ENCODE peak calls at places on chromosomes 11 and 22, in seven cellular contexts. V is left lung, C is stomach, A is heart left ventricle, L is adrenal gland, K is lower lobe of right lung, S is A549. Y is an unnamed sample. For H3K9me3, the result is how much of the 10 kb centered on the place peaks cover.

GRCh38 chr22:19514831-19515565 is 9.2 kb downstream of the CLDN5 start:
- DNase-seq in V (no peak), C (no peak), A (no peak), L (no peak), K (no peak), S (no peak), Y (no peak)

GRCh38 chr22:46303347-46303965 is 6.8 kb downstream of the GTSE1 start:
- DNase-seq in V (no peak), C (no peak), A (no peak), L (no peak), K (peak), S (no peak), Y (no peak)

GRCh38 chr22:23075525-23076216 is 5.4 kb downstream of the GNAZ start:
- DNase-seq in V (peak), C (peak), A (no peak), L (no peak), K (no peak), S (no peak), Y (no peak)

GRCh38 chr11:38517991-38518390 is 1920.0 kb upstream of the RAG2 start:
- DNase-seq in V (no peak), C (no peak), A (no peak), L (no peak), K (no peak), S (no peak), Y (no peak)

GRCh38 chr11:13984616-13985474 is 22.3 kb downstream of the SPON1 start:
- DNase-seq in V (no peak), C (no peak), A (no peak), L (no peak), K (no peak), S (no peak), Y (peak)

GRCh38 chr22:36374603-36375024 is 13.2 kb downstream of the MYH9 start:
- DNase-seq in V (no peak), C (peak), A (peak), L (peak), K (no peak), S (peak), Y (no peak)

GRCh38 chr11:92311616-92312449 is 87.2 kb downstream of the FAT3 start:
- DNase-seq in V (no peak), C (no peak), A (no peak), L (no peak), K (no peak), S (no peak), Y (no peak)

GRCh38 chr11:62850911-62851806 is 11.8 kb upstream of the WDR74 start:
- DNase-seq in V (no peak), C (no peak), A (no peak), L (no peak), K (no peak), S (peak), Y (no peak)

GRCh38 chr22:33526434-33527107 is 393.7 kb downstream of the LARGE1 start:
- DNase-seq in V (no peak), C (no peak), A (no peak), L (no peak), K (no peak), S (no peak), Y (no peak)

GRCh38 chr11:2684581-2684980 is 15.2 kb downstream of the KCNQ1OT1 start:
- DNase-seq in V (no peak), C (no peak), A (no peak), L (peak), K (no peak), S (no peak), Y (no peak)

GRCh38 chr11:94768602-94769511 is 701 bp downstream of the AMOTL1 start:
- DNase-seq in V (peak), C (peak), A (peak), L (peak), K (peak), S (no peak), Y (no peak)

GRCh38 chr11:724733-725386 is 18.8 kb downstream of the EPS8L2 start:
- DNase-seq in V (no peak), C (no peak), A (peak), L (no peak), K (no peak), S (no peak), Y (no peak)

GRCh38 chr11:58939277-58939676 is at the start of gene GLYATL1:
- DNase-seq in V (no peak), C (no peak), A (no peak), L (no peak), K (no peak), S (no peak), Y (no peak)

GRCh38 chr11:116466231-116466630 is 306.6 kb downstream of the BUD13 start:
- DNase-seq in V (no peak), C (no peak), A (no peak), L (no peak), K (no peak), S (no peak), Y (no peak)

GRCh38 chr11:125358254-125358840 is 137.7 kb downstream of the FEZ1 start:
- DNase-seq in V (peak), C (no peak), A (no peak), L (no peak), K (no peak), S (no peak), Y (no peak)

GRCh38 chr11:43644626-43645299 is 35.8 kb upstream of the HSD17B12 start:
- DNase-seq in V (no peak), C (no peak), A (no peak), L (no peak), K (no peak), S (no peak), Y (no peak)

GRCh38 chr22:38163844-38164577 is 17.6 kb downstream of the PLA2G6 start:
- DNase-seq in V (no peak), C (no peak), A (no peak), L (no peak), K (no peak), S (peak), Y (no peak)
- H3K27ac ChIP-seq in V (no peak), C (peak), A (no peak), L (no peak), K (no peak), S (peak), Y (no peak)

GRCh38 chr22:10780281-10780680 is 4747.7 kb upstream of the OR11H1 start:
- DNase-seq in V (peak), C (no peak), A (no peak), L (no peak), K (no peak), S (no peak), Y (no peak)
- H3K9me3 ChIP-seq in V (under half), C (half or more), A (under half), L (under half), K (under half), S (under half), Y (half or more)

GRCh38 chr11:128776434-128777284 is 82.8 kb downstream of the FLI1 start:
- DNase-seq in V (peak), C (peak), A (peak), L (peak), K (no peak), S (peak), Y (no peak)
- TF ChIP-seq CTCF in V (peak), C (peak), A (peak), L (peak), K (peak), S (peak), Y (peak)

GRCh38 chr11:111933872-111934271 is 3.3 kb upstream of the DIXDC1 start:
- DNase-seq in V (no peak), C (no peak), A (no peak), L (no peak), K (no peak), S (no peak), Y (no peak)

GRCh38 chr11:111932605-111932938 is 4.6 kb upstream of the DIXDC1 start:
- DNase-seq in V (no peak), C (no peak), A (no peak), L (no peak), K (no peak), S (no peak), Y (no peak)

GRCh38 chr11:111926505-111927391 is 8.0 kb downstream of the C11orf52 start:
- DNase-seq in V (peak), C (peak), A (peak), L (peak), K (peak), S (peak), Y (peak)

GRCh38 chr11:111934301-111934700 is 2.8 kb upstream of the DIXDC1 start:
- DNase-seq in V (no peak), C (no peak), A (no peak), L (no peak), K (no peak), S (no peak), Y (no peak)

GRCh38 chr11:111930472-111930871 is 6.7 kb upstream of the DIXDC1 start:
- DNase-seq in V (no peak), C (no peak), A (no peak), L (no peak), K (no peak), S (no peak), Y (no peak)
- H3K27ac ChIP-seq in V (no peak), C (no peak), A (no peak), L (no peak), K (no peak), S (no peak), Y (no peak)

GRCh38 chr11:50412832-50413231 is 380.2 kb downstream of the OR4C45 start:
- DNase-seq in V (peak), C (no peak), A (no peak), L (no peak), K (peak), S (no peak), Y (no peak)
- H3K9me3 ChIP-seq in V (under half), C (half or more), A (under half), L (under half), K (under half), S (under half), Y (under half)

DNA sequence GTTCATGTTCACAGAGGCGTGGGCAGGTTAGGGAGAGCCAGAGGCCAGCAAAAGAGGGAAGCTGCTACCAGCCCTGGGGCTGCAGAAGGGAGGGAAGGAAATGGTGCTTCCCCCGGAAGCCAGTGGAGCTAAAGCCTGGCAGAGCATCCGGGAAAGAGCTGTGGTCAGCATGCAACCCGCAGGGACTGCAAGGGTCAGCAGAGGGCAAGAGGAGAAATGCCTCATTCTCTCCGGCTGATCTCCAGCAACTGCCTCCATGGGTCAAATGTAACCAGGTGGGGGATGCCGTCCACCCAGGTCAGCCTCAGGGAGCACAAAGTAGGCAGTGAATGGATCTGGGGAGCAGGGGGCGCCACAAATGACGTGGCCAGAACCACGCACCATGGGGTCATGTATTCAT is 36.9 kb upstream of the PRR5 start:
- DNase-seq in V (peak), C (no peak), A (peak), L (peak), K (peak), S (no peak), Y (no peak)
- TF ChIP-seq CTCF in V (no peak), C (no peak), A (no peak), L (no peak), K (no peak), S (no peak), Y (no peak)

DNA sequence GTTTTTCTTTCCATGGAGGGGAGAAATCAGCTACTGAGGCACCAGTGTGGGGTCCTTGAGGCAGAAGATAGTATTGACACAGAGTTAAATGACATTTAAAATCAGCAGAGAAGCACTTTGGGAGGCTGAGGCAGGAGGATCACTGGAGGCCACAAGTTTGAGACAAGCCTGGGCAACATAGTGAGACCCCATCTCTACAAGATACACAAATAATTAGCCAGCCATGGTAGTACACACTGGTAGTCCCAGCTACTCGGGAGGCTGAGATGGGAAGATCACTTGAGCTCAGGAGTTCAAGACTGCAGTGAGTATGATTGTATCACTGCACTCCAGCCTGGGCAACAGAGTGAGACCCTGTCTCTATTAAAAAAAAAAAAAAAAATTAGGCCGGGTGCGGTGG is 38.1 kb downstream of the KREMEN1 start:
- DNase-seq in V (no peak), C (no peak), A (no peak), L (no peak), K (no peak), S (no peak), Y (no peak)
- H3K27ac ChIP-seq in V (no peak), C (no peak), A (no peak), L (no peak), K (no peak), S (no peak), Y (no peak)